ENCODE peak calls at places on chromosomes 12 and 14, in five cellular contexts. One of them, this sample, is unnamed.

GRCh38 chr12:11779286-11779685 is 129.8 kb downstream of the ETV6 start:
- DNase-seq in CD4-positive, alpha-beta T cell: no peak
- DNase-seq in transverse colon: no peak
- DNase-seq in GM23338: no peak
- DNase-seq in psoas muscle: no peak
- DNase-seq in this sample: no peak

GRCh38 chr14:98960617-98961013 is 311.4 kb downstream of the BCL11B start:
- DNase-seq in CD4-positive, alpha-beta T cell: no peak
- DNase-seq in transverse colon: no peak
- DNase-seq in GM23338: no peak
- DNase-seq in psoas muscle: no peak
- DNase-seq in this sample: no peak

GRCh38 chr12:14902465-14902864 is 16.8 kb upstream of the MGP start:
- DNase-seq in CD4-positive, alpha-beta T cell: no peak
- DNase-seq in transverse colon: no peak
- DNase-seq in GM23338: no peak
- DNase-seq in psoas muscle: no peak
- DNase-seq in this sample: no peak

GRCh38 chr12:60148109-60148508 is 552.3 kb downstream of the SLC16A7 start:
- DNase-seq in CD4-positive, alpha-beta T cell: no peak
- DNase-seq in transverse colon: no peak
- DNase-seq in GM23338: no peak
- DNase-seq in psoas muscle: no peak
- DNase-seq in this sample: no peak

GRCh38 chr12:774051-774614 is 21.8 kb downstream of the WNK1 start:
- DNase-seq in CD4-positive, alpha-beta T cell: no peak
- DNase-seq in transverse colon: no peak
- DNase-seq in GM23338: no peak
- DNase-seq in psoas muscle: no peak
- DNase-seq in this sample: no peak

GRCh38 chr14:75429562-75429961 is 1.7 kb downstream of the JDP2 start:
- DNase-seq in CD4-positive, alpha-beta T cell: no peak
- DNase-seq in transverse colon: no peak
- DNase-seq in GM23338: no peak
- DNase-seq in psoas muscle: no peak
- DNase-seq in this sample: no peak

GRCh38 chr12:127888948-127889347 is 378.0 kb upstream of the TMEM132C start:
- DNase-seq in CD4-positive, alpha-beta T cell: no peak
- DNase-seq in transverse colon: no peak
- DNase-seq in GM23338: no peak
- DNase-seq in psoas muscle: peak; percentile 18
- DNase-seq in this sample: no peak

GRCh38 chr12:41092115-41092514 is 96.0 kb upstream of the PDZRN4 start:
- DNase-seq in CD4-positive, alpha-beta T cell: no peak
- DNase-seq in transverse colon: no peak
- DNase-seq in GM23338: no peak
- DNase-seq in psoas muscle: no peak
- DNase-seq in this sample: no peak

GRCh38 chr14:40417777-40418401 is 985.7 kb upstream of the FBXO33 start:
- DNase-seq in CD4-positive, alpha-beta T cell: no peak
- DNase-seq in transverse colon: no peak
- DNase-seq in GM23338: peak; percentile 82
- DNase-seq in psoas muscle: no peak
- DNase-seq in this sample: no peak

GRCh38 chr14:86296173-86296572 is 766.2 kb downstream of the FLRT2 start:
- DNase-seq in CD4-positive, alpha-beta T cell: no peak
- DNase-seq in transverse colon: no peak
- DNase-seq in GM23338: no peak
- DNase-seq in psoas muscle: no peak
- DNase-seq in this sample: no peak

GRCh38 chr12:51351913-51352532 is 5.5 kb upstream of the CELA1 start:
- DNase-seq in CD4-positive, alpha-beta T cell: peak; percentile 20
- DNase-seq in transverse colon: peak; percentile 51
- DNase-seq in GM23338: peak; percentile 94
- DNase-seq in psoas muscle: no peak
- DNase-seq in this sample: no peak

GRCh38 chr12:56216461-56216860 is 5.3 kb downstream of the RNF41 start:
- DNase-seq in CD4-positive, alpha-beta T cell: no peak
- DNase-seq in transverse colon: no peak
- DNase-seq in GM23338: no peak
- DNase-seq in psoas muscle: no peak
- DNase-seq in this sample: no peak

GRCh38 chr12:46825526-46826414 is at the start of gene SLC38A4:
- DNase-seq in CD4-positive, alpha-beta T cell: no peak
- DNase-seq in transverse colon: peak; percentile 72
- DNase-seq in GM23338: peak; percentile 80
- DNase-seq in psoas muscle: peak; percentile 39
- DNase-seq in this sample: no peak

GRCh38 chr14:67285876-67286452 is 44.7 kb downstream of the PALS1 start:
- DNase-seq in CD4-positive, alpha-beta T cell: no peak
- DNase-seq in transverse colon: no peak
- DNase-seq in GM23338: peak; percentile 82
- DNase-seq in psoas muscle: no peak
- DNase-seq in this sample: no peak

GRCh38 chr14:24279301-24280186 is 8.1 kb upstream of the RABGGTA start:
- DNase-seq in CD4-positive, alpha-beta T cell: peak; percentile 24
- DNase-seq in transverse colon: no peak
- DNase-seq in GM23338: no peak
- DNase-seq in psoas muscle: no peak
- DNase-seq in this sample: no peak

GRCh38 chr14:100106260-100106659 is 41.0 kb downstream of the EVL start:
- DNase-seq in CD4-positive, alpha-beta T cell: peak; percentile 47
- DNase-seq in transverse colon: no peak
- DNase-seq in GM23338: no peak
- DNase-seq in psoas muscle: no peak
- DNase-seq in this sample: no peak
- H3K27ac ChIP-seq in CD4-positive, alpha-beta T cell: peak overlapping the region; percentile 85
- H3K27ac ChIP-seq in transverse colon: no peak overlapping the region
- H3K27ac ChIP-seq in GM23338: no peak overlapping the region
- H3K27ac ChIP-seq in psoas muscle: no peak overlapping the region
- H3K27ac ChIP-seq in this sample: no peak overlapping the region

GRCh38 chr12:64828713-64829112 is 4.3 kb downstream of the TBC1D30 start:
- DNase-seq in CD4-positive, alpha-beta T cell: no peak
- DNase-seq in transverse colon: no peak
- DNase-seq in GM23338: no peak
- DNase-seq in psoas muscle: no peak
- DNase-seq in this sample: no peak
- H3K27me3 ChIP-seq in CD4-positive, alpha-beta T cell: peaks cover 53% of the 10 kb centered on the region
- H3K27me3 ChIP-seq in transverse colon: peaks cover 59% of the 10 kb centered on the region
- H3K27me3 ChIP-seq in GM23338: peaks cover 46% of the 10 kb centered on the region
- H3K27me3 ChIP-seq in psoas muscle: peaks cover 4% of the 10 kb centered on the region
- H3K27me3 ChIP-seq in this sample: peaks cover 7% of the 10 kb centered on the region

GRCh38 chr12:7801460-7801859 is 12.3 kb downstream of the NANOG start:
- DNase-seq in CD4-positive, alpha-beta T cell: no peak
- DNase-seq in transverse colon: no peak
- DNase-seq in GM23338: no peak
- DNase-seq in psoas muscle: no peak
- DNase-seq in this sample: no peak

GRCh38 chr12:7797698-7798398 is 8.6 kb downstream of the NANOG start:
- DNase-seq in CD4-positive, alpha-beta T cell: no peak
- DNase-seq in transverse colon: no peak
- DNase-seq in GM23338: no peak
- DNase-seq in psoas muscle: no peak
- DNase-seq in this sample: no peak
- H3K27ac ChIP-seq in CD4-positive, alpha-beta T cell: no peak overlapping the region
- H3K27ac ChIP-seq in transverse colon: no peak overlapping the region
- H3K27ac ChIP-seq in GM23338: peak overlapping the region; percentile 100
- H3K27ac ChIP-seq in psoas muscle: no peak overlapping the region
- H3K27ac ChIP-seq in this sample: no peak overlapping the region

GRCh38 chr12:107992870-107993451 is 136.1 kb upstream of the WSCD2 start:
- DNase-seq in CD4-positive, alpha-beta T cell: no peak
- DNase-seq in transverse colon: no peak
- DNase-seq in GM23338: peak; percentile 89
- DNase-seq in psoas muscle: no peak
- DNase-seq in this sample: no peak

GRCh38 chr12:107986183-107986582 is 142.9 kb upstream of the WSCD2 start:
- DNase-seq in CD4-positive, alpha-beta T cell: no peak
- DNase-seq in transverse colon: no peak
- DNase-seq in GM23338: no peak
- DNase-seq in psoas muscle: no peak
- DNase-seq in this sample: no peak

GRCh38 chr12:107984973-107985372 is 144.1 kb upstream of the WSCD2 start:
- DNase-seq in CD4-positive, alpha-beta T cell: no peak
- DNase-seq in transverse colon: no peak
- DNase-seq in GM23338: no peak
- DNase-seq in psoas muscle: no peak
- DNase-seq in this sample: no peak

GRCh38 chr12:107992016-107992415 is 137.1 kb upstream of the WSCD2 start:
- DNase-seq in CD4-positive, alpha-beta T cell: no peak
- DNase-seq in transverse colon: no peak
- DNase-seq in GM23338: no peak
- DNase-seq in psoas muscle: no peak
- DNase-seq in this sample: peak; percentile 8

GRCh38 chr12:107990325-107990724 is 138.8 kb upstream of the WSCD2 start:
- DNase-seq in CD4-positive, alpha-beta T cell: peak; percentile 15
- DNase-seq in transverse colon: peak; percentile 11
- DNase-seq in GM23338: peak; percentile 91
- DNase-seq in psoas muscle: peak; percentile 13
- DNase-seq in this sample: peak; percentile 40
- H3K27me3 ChIP-seq in CD4-positive, alpha-beta T cell: no peaks in the 10 kb centered on the region
- H3K27me3 ChIP-seq in transverse colon: no peaks in the 10 kb centered on the region
- H3K27me3 ChIP-seq in GM23338: no peaks in the 10 kb centered on the region
- H3K27me3 ChIP-seq in psoas muscle: no peaks in the 10 kb centered on the region
- H3K27me3 ChIP-seq in this sample: no peaks in the 10 kb centered on the region

DNA sequence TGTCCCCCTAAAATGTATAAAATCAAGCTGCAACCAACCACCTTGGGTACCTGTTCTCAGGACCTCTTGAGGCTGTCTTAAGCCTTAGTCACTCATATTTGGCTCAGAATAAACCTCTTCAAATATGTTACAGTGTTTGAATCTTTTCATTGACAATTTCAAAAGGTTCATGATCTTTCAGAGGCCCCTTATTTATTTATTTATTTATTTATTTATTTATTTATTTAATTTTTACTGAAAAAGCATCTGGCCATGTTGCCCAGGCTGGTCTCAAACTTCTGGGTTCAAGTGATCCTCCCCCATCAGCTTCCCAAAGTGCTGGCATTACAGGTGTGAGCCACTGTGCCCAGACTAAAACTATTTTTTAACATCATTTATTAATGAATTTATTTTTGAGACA is 8.2 kb upstream of the NUDT4 start:
- DNase-seq in CD4-positive, alpha-beta T cell: no peak
- DNase-seq in transverse colon: no peak
- DNase-seq in GM23338: no peak
- DNase-seq in psoas muscle: no peak
- DNase-seq in this sample: no peak
- H3K27ac ChIP-seq in CD4-positive, alpha-beta T cell: no peak overlapping the region
- H3K27ac ChIP-seq in transverse colon: no peak overlapping the region
- H3K27ac ChIP-seq in GM23338: peak overlapping the region; percentile 85
- H3K27ac ChIP-seq in psoas muscle: no peak overlapping the region
- H3K27ac ChIP-seq in this sample: no peak overlapping the region

GRCh38 chr12:106585862-106586534 is 3.2 kb downstream of the RFX4 start:
- DNase-seq in CD4-positive, alpha-beta T cell: no peak
- DNase-seq in transverse colon: no peak
- DNase-seq in GM23338: peak; percentile 86
- DNase-seq in psoas muscle: no peak
- DNase-seq in this sample: no peak

GRCh38 chr12:106585237-106585834 is 2.5 kb downstream of the RFX4 start:
- DNase-seq in CD4-positive, alpha-beta T cell: no peak
- DNase-seq in transverse colon: no peak
- DNase-seq in GM23338: peak; percentile 68
- DNase-seq in psoas muscle: no peak
- DNase-seq in this sample: no peak

GRCh38 chr12:106582661-106583577 is at the start of gene RFX4:
- DNase-seq in CD4-positive, alpha-beta T cell: no peak
- DNase-seq in transverse colon: no peak
- DNase-seq in GM23338: peak; percentile 90
- DNase-seq in psoas muscle: no peak
- DNase-seq in this sample: no peak

GRCh38 chr12:106583578-106584103 is 837 bp downstream of the RFX4 start:
- DNase-seq in CD4-positive, alpha-beta T cell: no peak
- DNase-seq in transverse colon: no peak
- DNase-seq in GM23338: peak; percentile 56
- DNase-seq in psoas muscle: no peak
- DNase-seq in this sample: no peak

DNA sequence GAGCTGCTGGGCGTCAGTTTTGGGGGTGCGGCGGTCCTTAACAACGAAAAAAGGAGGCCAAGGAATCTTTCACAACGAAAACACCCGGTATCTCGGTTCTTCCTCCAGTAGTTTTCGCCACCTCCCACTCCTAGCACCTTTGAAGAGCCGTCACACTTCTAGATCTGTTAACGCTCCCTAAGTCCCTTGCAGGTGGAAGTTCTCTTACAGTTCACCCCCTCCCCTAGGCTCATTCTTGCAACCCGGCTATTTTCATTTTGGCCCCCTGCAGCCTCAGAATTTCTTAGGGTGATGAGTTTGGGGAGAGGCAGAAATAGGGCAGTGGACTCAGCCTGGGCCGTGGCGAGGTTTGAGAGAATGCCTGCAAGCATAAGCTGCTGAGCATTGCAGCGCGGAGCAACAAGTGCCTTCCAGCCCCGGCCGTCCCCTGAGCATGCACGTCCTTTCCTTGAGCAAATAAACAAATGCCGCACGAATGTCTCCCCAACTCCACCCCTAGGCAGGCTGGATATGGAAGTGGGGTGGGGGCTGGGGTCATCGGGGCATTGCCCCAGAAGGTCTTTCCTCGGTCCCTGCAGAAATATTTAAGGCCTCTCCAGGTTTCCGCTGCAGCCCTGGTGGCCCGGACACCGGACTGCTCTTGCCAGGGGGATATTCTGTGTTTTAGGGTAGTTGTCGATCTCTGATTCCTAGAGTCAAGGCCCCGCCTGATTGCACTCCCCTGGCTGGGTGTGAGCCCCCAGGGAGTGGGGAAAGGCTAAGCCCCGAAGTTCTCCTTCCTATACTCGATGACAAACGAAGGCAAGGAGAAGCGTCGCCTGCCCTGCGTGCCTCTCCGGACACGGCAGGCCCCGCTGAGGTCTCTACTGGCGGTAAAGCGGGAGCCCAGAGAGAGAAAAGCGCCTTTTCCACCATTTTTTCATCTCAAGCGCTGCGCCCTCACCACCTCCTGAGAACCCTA is 1.6 kb downstream of the RFX4 start:
- DNase-seq in CD4-positive, alpha-beta T cell: no peak
- DNase-seq in transverse colon: no peak
- DNase-seq in GM23338: peak; percentile 55
- DNase-seq in psoas muscle: no peak
- DNase-seq in this sample: no peak
- H3K27me3 ChIP-seq in CD4-positive, alpha-beta T cell: peaks cover 97% of the 10 kb centered on the region
- H3K27me3 ChIP-seq in transverse colon: peaks cover 100% of the 10 kb centered on the region
- H3K27me3 ChIP-seq in GM23338: peaks cover 84% of the 10 kb centered on the region
- H3K27me3 ChIP-seq in psoas muscle: peaks cover 5% of the 10 kb centered on the region
- H3K27me3 ChIP-seq in this sample: peaks cover 26% of the 10 kb centered on the region